ENCODE peak calls at places on chromosomes 4 and X, in nine cellular contexts. One of them, this sample, is unnamed.

GRCh38 chrX:10022580-10023245 is 55.6 kb downstream of the CLDN34 start:
- DNase-seq in ovary: no peak
- DNase-seq in aorta: no peak
- DNase-seq in psoas muscle: peak
- DNase-seq in AG04450: no peak
- DNase-seq in foreskin fibroblast: peak
- DNase-seq in epithelial cell of esophagus: no peak
- DNase-seq in left lung: no peak
- DNase-seq in fibroblast of the aortic adventitia: peak
- DNase-seq in this sample: peak

GRCh38 chrX:78331708-78332107 is 4.3 kb upstream of the CYSLTR1 start:
- DNase-seq in psoas muscle: no peak
- DNase-seq in fibroblast of the aortic adventitia: no peak
- DNase-seq in aorta: no peak
- DNase-seq in AG04450: no peak
- DNase-seq in foreskin fibroblast: no peak
- DNase-seq in left lung: no peak
- DNase-seq in epithelial cell of esophagus: no peak
- DNase-seq in ovary: no peak
- DNase-seq in this sample: no peak

GRCh38 chr4:186472948-186473347 is 82.4 kb downstream of the MTNR1A start:
- DNase-seq in foreskin fibroblast: peak
- DNase-seq in left lung: no peak
- DNase-seq in psoas muscle: no peak
- DNase-seq in epithelial cell of esophagus: peak
- DNase-seq in AG04450: peak
- DNase-seq in fibroblast of the aortic adventitia: peak
- DNase-seq in ovary: no peak
- DNase-seq in aorta: no peak
- DNase-seq in this sample: peak

GRCh38 chr4:36290641-36291040 is 9.2 kb downstream of the DTHD1 start:
- DNase-seq in psoas muscle: no peak
- DNase-seq in ovary: no peak
- DNase-seq in aorta: no peak
- DNase-seq in fibroblast of the aortic adventitia: no peak
- DNase-seq in epithelial cell of esophagus: no peak
- DNase-seq in left lung: no peak
- DNase-seq in foreskin fibroblast: no peak
- DNase-seq in AG04450: no peak
- DNase-seq in this sample: no peak

GRCh38 chr4:150104401-150105027 is 26.3 kb downstream of the DCLK2 start:
- DNase-seq in AG04450: no peak
- DNase-seq in fibroblast of the aortic adventitia: no peak
- DNase-seq in aorta: no peak
- DNase-seq in foreskin fibroblast: peak
- DNase-seq in psoas muscle: no peak
- DNase-seq in epithelial cell of esophagus: no peak
- DNase-seq in left lung: no peak
- DNase-seq in ovary: no peak
- DNase-seq in this sample: no peak

GRCh38 chrX:15737957-15738685 is at the start of gene CA5B:
- DNase-seq in aorta: peak
- DNase-seq in left lung: peak
- DNase-seq in foreskin fibroblast: peak
- DNase-seq in AG04450: no peak
- DNase-seq in fibroblast of the aortic adventitia: peak
- DNase-seq in psoas muscle: peak
- DNase-seq in ovary: peak
- DNase-seq in epithelial cell of esophagus: peak
- DNase-seq in this sample: peak

GRCh38 chrX:70422886-70423336 is at the start of gene GDPD2:
- DNase-seq in left lung: no peak
- DNase-seq in epithelial cell of esophagus: peak
- DNase-seq in fibroblast of the aortic adventitia: peak
- DNase-seq in foreskin fibroblast: peak
- DNase-seq in AG04450: no peak
- DNase-seq in psoas muscle: no peak
- DNase-seq in ovary: no peak
- DNase-seq in aorta: no peak
- DNase-seq in this sample: no peak

GRCh38 chrX:13287816-13288215 is 32.0 kb downstream of the ATXN3L start:
- DNase-seq in ovary: no peak
- DNase-seq in AG04450: peak
- DNase-seq in aorta: no peak
- DNase-seq in epithelial cell of esophagus: peak
- DNase-seq in foreskin fibroblast: peak
- DNase-seq in fibroblast of the aortic adventitia: peak
- DNase-seq in psoas muscle: no peak
- DNase-seq in left lung: no peak
- DNase-seq in this sample: no peak

GRCh38 chr4:67871867-67872266 is 11.9 kb downstream of the TMPRSS11D start:
- DNase-seq in epithelial cell of esophagus: peak
- DNase-seq in fibroblast of the aortic adventitia: peak
- DNase-seq in AG04450: no peak
- DNase-seq in aorta: no peak
- DNase-seq in psoas muscle: no peak
- DNase-seq in left lung: no peak
- DNase-seq in foreskin fibroblast: peak
- DNase-seq in ovary: no peak
- DNase-seq in this sample: no peak

GRCh38 chrX:50448565-50448964 is 22.1 kb downstream of the DGKK start:
- DNase-seq in ovary: no peak
- DNase-seq in aorta: no peak
- DNase-seq in psoas muscle: no peak
- DNase-seq in epithelial cell of esophagus: peak
- DNase-seq in foreskin fibroblast: no peak
- DNase-seq in fibroblast of the aortic adventitia: no peak
- DNase-seq in left lung: no peak
- DNase-seq in AG04450: no peak
- DNase-seq in this sample: no peak

GRCh38 chrX:119757646-119757978 is 776 bp upstream of the SOWAHD start:
- DNase-seq in fibroblast of the aortic adventitia: no peak
- DNase-seq in left lung: no peak
- DNase-seq in ovary: no peak
- DNase-seq in foreskin fibroblast: no peak
- DNase-seq in epithelial cell of esophagus: no peak
- DNase-seq in aorta: no peak
- DNase-seq in psoas muscle: no peak
- DNase-seq in AG04450: no peak
- DNase-seq in this sample: no peak
- H3K4me3 ChIP-seq in fibroblast of the aortic adventitia: no peak
- H3K4me3 ChIP-seq in left lung: no peak
- H3K4me3 ChIP-seq in ovary: peak
- H3K4me3 ChIP-seq in foreskin fibroblast: no peak
- H3K4me3 ChIP-seq in epithelial cell of esophagus: peak
- H3K4me3 ChIP-seq in aorta: no peak
- H3K4me3 ChIP-seq in psoas muscle: peak
- H3K4me3 ChIP-seq in AG04450: no peak
- H3K4me3 ChIP-seq in this sample: no peak

GRCh38 chr4:157221426-157221894 is 932 bp downstream of the GRIA2 start:
- DNase-seq in ovary: no peak
- DNase-seq in foreskin fibroblast: peak
- DNase-seq in epithelial cell of esophagus: no peak
- DNase-seq in aorta: no peak
- DNase-seq in AG04450: no peak
- DNase-seq in left lung: no peak
- DNase-seq in fibroblast of the aortic adventitia: no peak
- DNase-seq in psoas muscle: no peak
- DNase-seq in this sample: no peak
- H3K4me3 ChIP-seq in ovary: peak
- H3K4me3 ChIP-seq in foreskin fibroblast: peak
- H3K4me3 ChIP-seq in epithelial cell of esophagus: no peak
- H3K4me3 ChIP-seq in aorta: peak
- H3K4me3 ChIP-seq in AG04450: no peak
- H3K4me3 ChIP-seq in left lung: no peak
- H3K4me3 ChIP-seq in fibroblast of the aortic adventitia: no peak
- H3K4me3 ChIP-seq in psoas muscle: no peak
- H3K4me3 ChIP-seq in this sample: peak

GRCh38 chr4:26493461-26493860 is 3.2 kb upstream of the CCKAR start:
- DNase-seq in epithelial cell of esophagus: no peak
- DNase-seq in left lung: no peak
- DNase-seq in foreskin fibroblast: no peak
- DNase-seq in fibroblast of the aortic adventitia: no peak
- DNase-seq in psoas muscle: no peak
- DNase-seq in ovary: no peak
- DNase-seq in aorta: no peak
- DNase-seq in AG04450: no peak
- DNase-seq in this sample: no peak

GRCh38 chr4:26491449-26492170 is 1.3 kb upstream of the CCKAR start:
- DNase-seq in fibroblast of the aortic adventitia: no peak
- DNase-seq in ovary: no peak
- DNase-seq in psoas muscle: no peak
- DNase-seq in left lung: no peak
- DNase-seq in aorta: no peak
- DNase-seq in AG04450: no peak
- DNase-seq in foreskin fibroblast: no peak
- DNase-seq in epithelial cell of esophagus: no peak
- DNase-seq in this sample: no peak

GRCh38 chr4:26489101-26489669 is 1.1 kb downstream of the CCKAR start:
- DNase-seq in foreskin fibroblast: no peak
- DNase-seq in epithelial cell of esophagus: no peak
- DNase-seq in aorta: no peak
- DNase-seq in AG04450: no peak
- DNase-seq in psoas muscle: no peak
- DNase-seq in ovary: no peak
- DNase-seq in fibroblast of the aortic adventitia: no peak
- DNase-seq in left lung: no peak
- DNase-seq in this sample: no peak

GRCh38 chr4:26490980-26491284 is 648 bp upstream of the CCKAR start:
- DNase-seq in fibroblast of the aortic adventitia: no peak
- DNase-seq in psoas muscle: no peak
- DNase-seq in epithelial cell of esophagus: no peak
- DNase-seq in ovary: no peak
- DNase-seq in foreskin fibroblast: no peak
- DNase-seq in AG04450: no peak
- DNase-seq in left lung: no peak
- DNase-seq in aorta: no peak
- DNase-seq in this sample: no peak

DNA sequence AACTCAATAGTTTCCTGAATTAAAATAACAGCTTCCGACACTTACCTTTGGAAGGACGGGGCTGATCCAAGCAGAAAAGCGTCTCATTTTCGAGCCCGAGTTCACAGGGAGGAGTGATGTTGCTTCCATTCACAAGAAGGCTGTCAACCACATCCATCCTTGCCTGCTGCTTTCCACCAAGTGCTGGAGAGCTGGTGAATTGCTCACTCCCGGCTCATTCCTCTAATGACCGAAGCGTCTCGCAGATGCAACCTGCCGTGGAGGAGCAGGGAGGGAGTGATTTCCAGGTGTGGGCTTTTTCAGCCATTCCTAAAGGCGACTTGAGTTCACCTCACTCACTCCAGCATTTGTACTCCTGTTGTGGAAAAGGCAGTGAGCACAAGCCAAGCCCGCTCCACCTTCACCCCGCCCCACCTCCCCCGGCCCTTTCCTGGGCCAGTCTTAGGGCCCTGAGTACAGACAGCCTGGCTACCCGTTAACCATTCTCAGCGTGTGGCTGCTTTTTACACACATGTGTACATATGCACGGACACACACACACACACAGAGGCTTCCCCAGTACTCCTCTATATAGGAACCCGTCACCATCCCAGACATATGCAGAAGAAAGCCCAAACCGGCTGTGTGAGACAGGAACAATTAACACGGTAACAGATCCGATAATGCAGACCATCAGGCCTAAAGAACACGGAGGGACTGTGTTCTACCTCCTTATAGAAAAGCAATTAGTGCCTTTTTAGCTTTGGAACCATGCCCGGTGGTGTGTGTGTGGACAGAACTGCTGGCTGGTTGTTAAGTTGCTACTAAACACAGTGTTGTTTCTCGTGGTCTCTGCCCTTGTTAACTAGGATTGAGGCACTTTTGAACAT is at the start of gene CCKAR:
- DNase-seq in ovary: no peak
- DNase-seq in fibroblast of the aortic adventitia: no peak
- DNase-seq in foreskin fibroblast: peak
- DNase-seq in aorta: no peak
- DNase-seq in epithelial cell of esophagus: no peak
- DNase-seq in left lung: no peak
- DNase-seq in AG04450: no peak
- DNase-seq in psoas muscle: no peak
- DNase-seq in this sample: no peak
- H3K4me3 ChIP-seq in ovary: no peak
- H3K4me3 ChIP-seq in fibroblast of the aortic adventitia: no peak
- H3K4me3 ChIP-seq in foreskin fibroblast: no peak
- H3K4me3 ChIP-seq in aorta: no peak
- H3K4me3 ChIP-seq in epithelial cell of esophagus: no peak
- H3K4me3 ChIP-seq in left lung: no peak
- H3K4me3 ChIP-seq in AG04450: no peak
- H3K4me3 ChIP-seq in psoas muscle: no peak
- H3K4me3 ChIP-seq in this sample: no peak

GRCh38 chr4:8095956-8096689 is 62.5 kb downstream of the ABLIM2 start:
- DNase-seq in AG04450: no peak
- DNase-seq in foreskin fibroblast: no peak
- DNase-seq in fibroblast of the aortic adventitia: no peak
- DNase-seq in aorta: no peak
- DNase-seq in psoas muscle: no peak
- DNase-seq in ovary: no peak
- DNase-seq in epithelial cell of esophagus: no peak
- DNase-seq in left lung: no peak
- DNase-seq in this sample: no peak

GRCh38 chr4:8097141-8097541 is 61.5 kb downstream of the ABLIM2 start:
- DNase-seq in left lung: no peak
- DNase-seq in fibroblast of the aortic adventitia: no peak
- DNase-seq in psoas muscle: peak
- DNase-seq in foreskin fibroblast: no peak
- DNase-seq in ovary: no peak
- DNase-seq in epithelial cell of esophagus: no peak
- DNase-seq in aorta: no peak
- DNase-seq in AG04450: no peak
- DNase-seq in this sample: no peak

GRCh38 chr4:8096690-8097061 is 61.9 kb downstream of the ABLIM2 start:
- DNase-seq in foreskin fibroblast: no peak
- DNase-seq in left lung: no peak
- DNase-seq in fibroblast of the aortic adventitia: no peak
- DNase-seq in psoas muscle: no peak
- DNase-seq in AG04450: no peak
- DNase-seq in epithelial cell of esophagus: no peak
- DNase-seq in ovary: no peak
- DNase-seq in aorta: no peak
- DNase-seq in this sample: no peak

GRCh38 chr4:8098506-8098905 is 60.1 kb downstream of the ABLIM2 start:
- DNase-seq in aorta: no peak
- DNase-seq in foreskin fibroblast: no peak
- DNase-seq in fibroblast of the aortic adventitia: no peak
- DNase-seq in left lung: no peak
- DNase-seq in epithelial cell of esophagus: no peak
- DNase-seq in AG04450: no peak
- DNase-seq in psoas muscle: no peak
- DNase-seq in ovary: no peak
- DNase-seq in this sample: no peak

GRCh38 chr4:8097721-8098345 is 60.8 kb downstream of the ABLIM2 start:
- DNase-seq in left lung: no peak
- DNase-seq in aorta: no peak
- DNase-seq in foreskin fibroblast: no peak
- DNase-seq in AG04450: no peak
- DNase-seq in epithelial cell of esophagus: no peak
- DNase-seq in psoas muscle: no peak
- DNase-seq in fibroblast of the aortic adventitia: no peak
- DNase-seq in ovary: no peak
- DNase-seq in this sample: no peak
- H3K4me3 ChIP-seq in left lung: no peak
- H3K4me3 ChIP-seq in aorta: no peak
- H3K4me3 ChIP-seq in foreskin fibroblast: no peak
- H3K4me3 ChIP-seq in AG04450: no peak
- H3K4me3 ChIP-seq in epithelial cell of esophagus: no peak
- H3K4me3 ChIP-seq in psoas muscle: no peak
- H3K4me3 ChIP-seq in fibroblast of the aortic adventitia: no peak
- H3K4me3 ChIP-seq in ovary: no peak
- H3K4me3 ChIP-seq in this sample: no peak